ENCODE peak calls at places on chromosomes 11 and 22, in seven cellular contexts. E is AG04449; M is EL; Z is kidney glomerular epithelial cell; W is activated CD8-positive, alpha-beta memory T cell treated with anti-CD3 and anti-CD28 coated beads for 1 hour; I is H9; D is hepatic stellate cell. O is an unnamed sample.

GRCh38 chr11:114195981-114196731 is 100.0 kb upstream of the NNMT start:
- DNase-seq in E (no peak), M (no peak), Z (no peak), W (no peak), I (no peak), D (no peak), O (no peak)

GRCh38 chr22:34804588-34804987 is 261.4 kb upstream of the ISX start:
- DNase-seq in E (no peak), M (peak), Z (no peak), W (no peak), I (peak), D (no peak), O (peak)

GRCh38 chr11:114154271-114155047 is 94.9 kb downstream of the ZBTB16 start:
- DNase-seq in E (no peak), M (no peak), Z (no peak), W (no peak), I (no peak), D (no peak), O (no peak)

GRCh38 chr22:44741929-44742328 is 10.4 kb upstream of the ARHGAP8 start:
- DNase-seq in E (no peak), M (no peak), Z (no peak), W (no peak), I (no peak), D (no peak), O (no peak)

GRCh38 chr22:38072322-38073149 is 11.4 kb downstream of the SLC16A8 start:
- DNase-seq in E (no peak), M (no peak), Z (no peak), W (no peak), I (no peak), D (no peak), O (no peak)

GRCh38 chr11:42462558-42463310 is 849.1 kb upstream of the API5 start:
- DNase-seq in E (peak), M (peak), Z (peak), W (no peak), I (no peak), D (no peak), O (no peak)

GRCh38 chr11:134471341-134472187 is 59.5 kb upstream of the B3GAT1 start:
- DNase-seq in E (no peak), M (no peak), Z (no peak), W (no peak), I (peak), D (no peak), O (no peak)

GRCh38 chr11:7605544-7605943 is 67.8 kb downstream of the CYB5R2 start:
- DNase-seq in E (no peak), M (peak), Z (peak), W (no peak), I (no peak), D (peak), O (no peak)

GRCh38 chr11:85737738-85738137 is 51.7 kb upstream of the CCDC89 start:
- DNase-seq in E (no peak), M (no peak), Z (no peak), W (no peak), I (no peak), D (no peak), O (no peak)

GRCh38 chr11:2257023-2257700 is 13.2 kb downstream of the ASCL2 start:
- DNase-seq in E (no peak), M (no peak), Z (no peak), W (no peak), I (peak), D (no peak), O (no peak)

O was measured in WTC11.